ENCODE peak calls at places on chromosomes 1 and 21, in ten cellular contexts. One of them, this sample, is unnamed.
A peak's percentile ranks its signal among the peaks of the same experiment; 100 is the strongest.

GRCh38 chr1:223363057-223363855 is 720 bp downstream of the SUSD4 start:
- DNase-seq in GM13977: peak; percentile 18
- DNase-seq in T47D: peak; percentile 11
- DNase-seq in midbrain: no peak
- DNase-seq in EH: peak; percentile 40
- DNase-seq in stimulated activated CD4-positive, alpha-beta T cell treated with anti-CD3 and anti-CD28 coated beads, TNF-alpha, amount 100 ng/mL, for 1 hour: no peak
- DNase-seq in osteocyte: no peak
- DNase-seq in T-helper 9 cell: peak; percentile 18
- DNase-seq in colonic mucosa: no peak
- DNase-seq in foreskin fibroblast: peak; percentile 31
- DNase-seq in this sample: no peak

GRCh38 chr21:29193907-29194306 is 63.5 kb downstream of the MAP3K7CL start:
- DNase-seq in GM13977: no peak
- DNase-seq in T47D: peak; percentile 20
- DNase-seq in midbrain: no peak
- DNase-seq in EH: no peak
- DNase-seq in stimulated activated CD4-positive, alpha-beta T cell treated with anti-CD3 and anti-CD28 coated beads, TNF-alpha, amount 100 ng/mL, for 1 hour: no peak
- DNase-seq in osteocyte: no peak
- DNase-seq in T-helper 9 cell: no peak
- DNase-seq in colonic mucosa: no peak
- DNase-seq in foreskin fibroblast: no peak
- DNase-seq in this sample: no peak

GRCh38 chr1:39173119-39173994 is 31.1 kb upstream of the MACF1 start:
- DNase-seq in GM13977: no peak
- DNase-seq in T47D: no peak
- DNase-seq in midbrain: no peak
- DNase-seq in EH: no peak
- DNase-seq in stimulated activated CD4-positive, alpha-beta T cell treated with anti-CD3 and anti-CD28 coated beads, TNF-alpha, amount 100 ng/mL, for 1 hour: no peak
- DNase-seq in osteocyte: no peak
- DNase-seq in T-helper 9 cell: no peak
- DNase-seq in colonic mucosa: no peak
- DNase-seq in foreskin fibroblast: peak; percentile 41
- DNase-seq in this sample: no peak

GRCh38 chr1:227544067-227544655 is 19.2 kb upstream of the ZNF678 start:
- DNase-seq in GM13977: no peak
- DNase-seq in T47D: no peak
- DNase-seq in midbrain: no peak
- DNase-seq in EH: no peak
- DNase-seq in stimulated activated CD4-positive, alpha-beta T cell treated with anti-CD3 and anti-CD28 coated beads, TNF-alpha, amount 100 ng/mL, for 1 hour: no peak
- DNase-seq in osteocyte: peak; percentile 82
- DNase-seq in T-helper 9 cell: no peak
- DNase-seq in colonic mucosa: no peak
- DNase-seq in foreskin fibroblast: no peak
- DNase-seq in this sample: no peak

GRCh38 chr1:204072951-204073836 is at the start of gene SOX13:
- DNase-seq in GM13977: peak; percentile 56
- DNase-seq in T47D: peak; percentile 97
- DNase-seq in midbrain: peak; percentile 89
- DNase-seq in EH: peak; percentile 89
- DNase-seq in stimulated activated CD4-positive, alpha-beta T cell treated with anti-CD3 and anti-CD28 coated beads, TNF-alpha, amount 100 ng/mL, for 1 hour: no peak
- DNase-seq in osteocyte: peak; percentile 93
- DNase-seq in T-helper 9 cell: no peak
- DNase-seq in colonic mucosa: peak; percentile 94
- DNase-seq in foreskin fibroblast: peak; percentile 96
- DNase-seq in this sample: peak; percentile 86

GRCh38 chr1:82446251-82446650 is 645.5 kb downstream of the ADGRL2 start:
- DNase-seq in GM13977: no peak
- DNase-seq in T47D: no peak
- DNase-seq in midbrain: no peak
- DNase-seq in EH: no peak
- DNase-seq in stimulated activated CD4-positive, alpha-beta T cell treated with anti-CD3 and anti-CD28 coated beads, TNF-alpha, amount 100 ng/mL, for 1 hour: no peak
- DNase-seq in osteocyte: no peak
- DNase-seq in T-helper 9 cell: no peak
- DNase-seq in colonic mucosa: no peak
- DNase-seq in foreskin fibroblast: peak; percentile 5
- DNase-seq in this sample: no peak

GRCh38 chr1:98133151-98133550 is 212.3 kb upstream of the DPYD start:
- DNase-seq in GM13977: no peak
- DNase-seq in T47D: no peak
- DNase-seq in midbrain: no peak
- DNase-seq in EH: peak; percentile 57
- DNase-seq in stimulated activated CD4-positive, alpha-beta T cell treated with anti-CD3 and anti-CD28 coated beads, TNF-alpha, amount 100 ng/mL, for 1 hour: no peak
- DNase-seq in osteocyte: no peak
- DNase-seq in T-helper 9 cell: no peak
- DNase-seq in colonic mucosa: no peak
- DNase-seq in foreskin fibroblast: no peak
- DNase-seq in this sample: no peak

GRCh38 chr1:36625253-36625958 is 142.7 kb upstream of the CSF3R start:
- DNase-seq in GM13977: no peak
- DNase-seq in T47D: no peak
- DNase-seq in midbrain: no peak
- DNase-seq in EH: no peak
- DNase-seq in stimulated activated CD4-positive, alpha-beta T cell treated with anti-CD3 and anti-CD28 coated beads, TNF-alpha, amount 100 ng/mL, for 1 hour: no peak
- DNase-seq in osteocyte: no peak
- DNase-seq in T-helper 9 cell: no peak
- DNase-seq in colonic mucosa: no peak
- DNase-seq in foreskin fibroblast: no peak
- DNase-seq in this sample: no peak

GRCh38 chr1:108957888-108958287 is 5.4 kb downstream of the CLCC1 start:
- DNase-seq in GM13977: no peak
- DNase-seq in T47D: no peak
- DNase-seq in midbrain: no peak
- DNase-seq in EH: no peak
- DNase-seq in stimulated activated CD4-positive, alpha-beta T cell treated with anti-CD3 and anti-CD28 coated beads, TNF-alpha, amount 100 ng/mL, for 1 hour: no peak
- DNase-seq in osteocyte: no peak
- DNase-seq in T-helper 9 cell: no peak
- DNase-seq in colonic mucosa: no peak
- DNase-seq in foreskin fibroblast: no peak
- DNase-seq in this sample: no peak

GRCh38 chr1:204084247-204084772 is 11.4 kb downstream of the SOX13 start:
- DNase-seq in GM13977: no peak
- DNase-seq in T47D: peak; percentile 92
- DNase-seq in midbrain: peak; percentile 60
- DNase-seq in EH: no peak
- DNase-seq in stimulated activated CD4-positive, alpha-beta T cell treated with anti-CD3 and anti-CD28 coated beads, TNF-alpha, amount 100 ng/mL, for 1 hour: no peak
- DNase-seq in osteocyte: no peak
- DNase-seq in T-helper 9 cell: no peak
- DNase-seq in colonic mucosa: peak; percentile 61
- DNase-seq in foreskin fibroblast: no peak
- DNase-seq in this sample: no peak

GRCh38 chr1:151537112-151537511 is 3.0 kb upstream of the TUFT1 start:
- DNase-seq in GM13977: no peak
- DNase-seq in T47D: no peak
- DNase-seq in midbrain: no peak
- DNase-seq in EH: peak; percentile 97
- DNase-seq in stimulated activated CD4-positive, alpha-beta T cell treated with anti-CD3 and anti-CD28 coated beads, TNF-alpha, amount 100 ng/mL, for 1 hour: no peak
- DNase-seq in osteocyte: no peak
- DNase-seq in T-helper 9 cell: no peak
- DNase-seq in colonic mucosa: no peak
- DNase-seq in foreskin fibroblast: peak; percentile 87
- DNase-seq in this sample: no peak

GRCh38 chr1:112232848-112233247 is 163.2 kb upstream of the CTTNBP2NL start:
- DNase-seq in GM13977: no peak
- DNase-seq in T47D: no peak
- DNase-seq in midbrain: no peak
- DNase-seq in EH: no peak
- DNase-seq in stimulated activated CD4-positive, alpha-beta T cell treated with anti-CD3 and anti-CD28 coated beads, TNF-alpha, amount 100 ng/mL, for 1 hour: no peak
- DNase-seq in osteocyte: no peak
- DNase-seq in T-helper 9 cell: no peak
- DNase-seq in colonic mucosa: no peak
- DNase-seq in foreskin fibroblast: no peak
- DNase-seq in this sample: no peak

GRCh38 chr1:183319051-183319450 is 99.1 kb downstream of the NMNAT2 start:
- DNase-seq in GM13977: no peak
- DNase-seq in T47D: peak; percentile 72
- DNase-seq in midbrain: no peak
- DNase-seq in EH: peak; percentile 61
- DNase-seq in stimulated activated CD4-positive, alpha-beta T cell treated with anti-CD3 and anti-CD28 coated beads, TNF-alpha, amount 100 ng/mL, for 1 hour: no peak
- DNase-seq in osteocyte: no peak
- DNase-seq in T-helper 9 cell: no peak
- DNase-seq in colonic mucosa: no peak
- DNase-seq in foreskin fibroblast: peak; percentile 11
- DNase-seq in this sample: no peak

GRCh38 chr1:92792340-92792782 is 7.5 kb upstream of the EVI5 start:
- DNase-seq in GM13977: no peak
- DNase-seq in T47D: no peak
- DNase-seq in midbrain: no peak
- DNase-seq in EH: no peak
- DNase-seq in stimulated activated CD4-positive, alpha-beta T cell treated with anti-CD3 and anti-CD28 coated beads, TNF-alpha, amount 100 ng/mL, for 1 hour: no peak
- DNase-seq in osteocyte: no peak
- DNase-seq in T-helper 9 cell: no peak
- DNase-seq in colonic mucosa: no peak
- DNase-seq in foreskin fibroblast: no peak
- DNase-seq in this sample: peak; percentile 84

GRCh38 chr1:231679109-231679508 is 52.5 kb downstream of the DISC1 start:
- DNase-seq in GM13977: no peak
- DNase-seq in T47D: no peak
- DNase-seq in midbrain: no peak
- DNase-seq in EH: peak; percentile 23
- DNase-seq in stimulated activated CD4-positive, alpha-beta T cell treated with anti-CD3 and anti-CD28 coated beads, TNF-alpha, amount 100 ng/mL, for 1 hour: no peak
- DNase-seq in osteocyte: no peak
- DNase-seq in T-helper 9 cell: no peak
- DNase-seq in colonic mucosa: no peak
- DNase-seq in foreskin fibroblast: no peak
- DNase-seq in this sample: no peak

GRCh38 chr1:100628631-100629081 is 90.7 kb downstream of the GPR88 start:
- DNase-seq in GM13977: no peak
- DNase-seq in T47D: no peak
- DNase-seq in midbrain: no peak
- DNase-seq in EH: peak; percentile 71
- DNase-seq in stimulated activated CD4-positive, alpha-beta T cell treated with anti-CD3 and anti-CD28 coated beads, TNF-alpha, amount 100 ng/mL, for 1 hour: no peak
- DNase-seq in osteocyte: no peak
- DNase-seq in T-helper 9 cell: no peak
- DNase-seq in colonic mucosa: no peak
- DNase-seq in foreskin fibroblast: no peak
- DNase-seq in this sample: no peak

GRCh38 chr1:83978056-83978455 is 20.9 kb downstream of the TTLL7 start:
- DNase-seq in GM13977: no peak
- DNase-seq in T47D: no peak
- DNase-seq in midbrain: no peak
- DNase-seq in EH: no peak
- DNase-seq in stimulated activated CD4-positive, alpha-beta T cell treated with anti-CD3 and anti-CD28 coated beads, TNF-alpha, amount 100 ng/mL, for 1 hour: no peak
- DNase-seq in osteocyte: no peak
- DNase-seq in T-helper 9 cell: no peak
- DNase-seq in colonic mucosa: no peak
- DNase-seq in foreskin fibroblast: no peak
- DNase-seq in this sample: no peak

GRCh38 chr1:29798699-29799566 is 562.6 kb downstream of the PTPRU start:
- DNase-seq in GM13977: no peak
- DNase-seq in T47D: no peak
- DNase-seq in midbrain: no peak
- DNase-seq in EH: no peak
- DNase-seq in stimulated activated CD4-positive, alpha-beta T cell treated with anti-CD3 and anti-CD28 coated beads, TNF-alpha, amount 100 ng/mL, for 1 hour: no peak
- DNase-seq in osteocyte: peak; percentile 75
- DNase-seq in T-helper 9 cell: no peak
- DNase-seq in colonic mucosa: no peak
- DNase-seq in foreskin fibroblast: no peak
- DNase-seq in this sample: no peak

GRCh38 chr1:58971629-58972140 is 187.8 kb upstream of the JUN start:
- DNase-seq in GM13977: no peak
- DNase-seq in T47D: no peak
- DNase-seq in midbrain: no peak
- DNase-seq in EH: peak; percentile 35
- DNase-seq in stimulated activated CD4-positive, alpha-beta T cell treated with anti-CD3 and anti-CD28 coated beads, TNF-alpha, amount 100 ng/mL, for 1 hour: no peak
- DNase-seq in osteocyte: no peak
- DNase-seq in T-helper 9 cell: no peak
- DNase-seq in colonic mucosa: no peak
- DNase-seq in foreskin fibroblast: peak; percentile 75
- DNase-seq in this sample: peak; percentile 82

GRCh38 chr1:154747841-154748766 is 122.0 kb downstream of the KCNN3 start:
- DNase-seq in GM13977: peak; percentile 86
- DNase-seq in T47D: no peak
- DNase-seq in midbrain: peak; percentile 25
- DNase-seq in EH: peak; percentile 11
- DNase-seq in stimulated activated CD4-positive, alpha-beta T cell treated with anti-CD3 and anti-CD28 coated beads, TNF-alpha, amount 100 ng/mL, for 1 hour: no peak
- DNase-seq in osteocyte: no peak
- DNase-seq in T-helper 9 cell: peak; percentile 11
- DNase-seq in colonic mucosa: no peak
- DNase-seq in foreskin fibroblast: peak; percentile 10
- DNase-seq in this sample: peak; percentile 68

GRCh38 chr1:62405247-62405646 is 31.6 kb upstream of the USP1 start:
- DNase-seq in GM13977: no peak
- DNase-seq in T47D: no peak
- DNase-seq in midbrain: no peak
- DNase-seq in EH: no peak
- DNase-seq in stimulated activated CD4-positive, alpha-beta T cell treated with anti-CD3 and anti-CD28 coated beads, TNF-alpha, amount 100 ng/mL, for 1 hour: no peak
- DNase-seq in osteocyte: no peak
- DNase-seq in T-helper 9 cell: no peak
- DNase-seq in colonic mucosa: no peak
- DNase-seq in foreskin fibroblast: no peak
- DNase-seq in this sample: no peak

GRCh38 chr1:9717193-9718005 is 65.9 kb downstream of the PIK3CD start:
- DNase-seq in GM13977: peak; percentile 91
- DNase-seq in T47D: no peak
- DNase-seq in midbrain: peak; percentile 10
- DNase-seq in EH: peak; percentile 28
- DNase-seq in stimulated activated CD4-positive, alpha-beta T cell treated with anti-CD3 and anti-CD28 coated beads, TNF-alpha, amount 100 ng/mL, for 1 hour: peak; percentile 78
- DNase-seq in osteocyte: no peak
- DNase-seq in T-helper 9 cell: peak; percentile 79
- DNase-seq in colonic mucosa: peak; percentile 73
- DNase-seq in foreskin fibroblast: no peak
- DNase-seq in this sample: peak; percentile 98

GRCh38 chr1:119186471-119186870 is 46.0 kb upstream of the WARS2 start:
- DNase-seq in GM13977: no peak
- DNase-seq in T47D: no peak
- DNase-seq in midbrain: no peak
- DNase-seq in EH: no peak
- DNase-seq in stimulated activated CD4-positive, alpha-beta T cell treated with anti-CD3 and anti-CD28 coated beads, TNF-alpha, amount 100 ng/mL, for 1 hour: no peak
- DNase-seq in osteocyte: no peak
- DNase-seq in T-helper 9 cell: no peak
- DNase-seq in colonic mucosa: no peak
- DNase-seq in foreskin fibroblast: no peak
- DNase-seq in this sample: no peak

GRCh38 chr1:99986656-99987225 is 16.9 kb downstream of the SLC35A3 start:
- DNase-seq in GM13977: no peak
- DNase-seq in T47D: no peak
- DNase-seq in midbrain: no peak
- DNase-seq in EH: no peak
- DNase-seq in stimulated activated CD4-positive, alpha-beta T cell treated with anti-CD3 and anti-CD28 coated beads, TNF-alpha, amount 100 ng/mL, for 1 hour: no peak
- DNase-seq in osteocyte: no peak
- DNase-seq in T-helper 9 cell: no peak
- DNase-seq in colonic mucosa: peak; percentile 67
- DNase-seq in foreskin fibroblast: no peak
- DNase-seq in this sample: no peak

GRCh38 chr1:51330331-51331201 is at the start of gene TTC39A:
- DNase-seq in GM13977: peak; percentile 65
- DNase-seq in T47D: no peak
- DNase-seq in midbrain: no peak
- DNase-seq in EH: no peak
- DNase-seq in stimulated activated CD4-positive, alpha-beta T cell treated with anti-CD3 and anti-CD28 coated beads, TNF-alpha, amount 100 ng/mL, for 1 hour: no peak
- DNase-seq in osteocyte: no peak
- DNase-seq in T-helper 9 cell: no peak
- DNase-seq in colonic mucosa: no peak
- DNase-seq in foreskin fibroblast: no peak
- DNase-seq in this sample: no peak

GRCh38 chr1:16921391-16922185 is at the start of gene CROCC:
- DNase-seq in GM13977: peak; percentile 65
- DNase-seq in T47D: peak; percentile 45
- DNase-seq in midbrain: no peak
- DNase-seq in EH: peak; percentile 54
- DNase-seq in stimulated activated CD4-positive, alpha-beta T cell treated with anti-CD3 and anti-CD28 coated beads, TNF-alpha, amount 100 ng/mL, for 1 hour: no peak
- DNase-seq in osteocyte: no peak
- DNase-seq in T-helper 9 cell: peak; percentile 36
- DNase-seq in colonic mucosa: no peak
- DNase-seq in foreskin fibroblast: peak; percentile 36
- DNase-seq in this sample: peak; percentile 52

GRCh38 chr1:19007491-19008441 is 51.3 kb upstream of the IFFO2 start:
- DNase-seq in GM13977: no peak
- DNase-seq in T47D: peak; percentile 30
- DNase-seq in midbrain: no peak
- DNase-seq in EH: peak; percentile 11
- DNase-seq in stimulated activated CD4-positive, alpha-beta T cell treated with anti-CD3 and anti-CD28 coated beads, TNF-alpha, amount 100 ng/mL, for 1 hour: no peak
- DNase-seq in osteocyte: peak; percentile 59
- DNase-seq in T-helper 9 cell: no peak
- DNase-seq in colonic mucosa: peak; percentile 60
- DNase-seq in foreskin fibroblast: no peak
- DNase-seq in this sample: peak; percentile 19

This sample was measured in OCI-M1.